ENCODE peak calls at places on chromosomes 13 and 19, in nine cellular contexts. One of them, this sample, is unnamed.

GRCh38 chr13:109345433-109345941 is 440.9 kb downstream of the IRS2 start:
- DNase-seq in astrocyte of the spinal cord: peak; percentile 79
- DNase-seq in fibroblast of mammary gland: peak; percentile 61
- DNase-seq in NCI-H1105: no peak
- DNase-seq in PC-9: no peak
- DNase-seq in T-helper 2 cell: no peak
- DNase-seq in H7: no peak
- DNase-seq in mucosa of descending colon: no peak
- DNase-seq in sciatic nerve: no peak
- DNase-seq in this sample: no peak

GRCh38 chr13:46149272-46150133 is 32.5 kb downstream of the LCP1 start:
- DNase-seq in astrocyte of the spinal cord: peak; percentile 83
- DNase-seq in fibroblast of mammary gland: peak; percentile 38
- DNase-seq in NCI-H1105: no peak
- DNase-seq in PC-9: no peak
- DNase-seq in T-helper 2 cell: peak; percentile 18
- DNase-seq in H7: no peak
- DNase-seq in mucosa of descending colon: no peak
- DNase-seq in sciatic nerve: no peak
- DNase-seq in this sample: no peak

GRCh38 chr13:94419304-94419943 is 60.1 kb downstream of the DCT start:
- DNase-seq in astrocyte of the spinal cord: peak; percentile 48
- DNase-seq in fibroblast of mammary gland: peak; percentile 95
- DNase-seq in NCI-H1105: no peak
- DNase-seq in PC-9: peak; percentile 37
- DNase-seq in T-helper 2 cell: peak; percentile 5
- DNase-seq in H7: no peak
- DNase-seq in mucosa of descending colon: no peak
- DNase-seq in sciatic nerve: no peak
- DNase-seq in this sample: no peak

GRCh38 chr13:35898041-35898440 is 233.1 kb downstream of the DCLK1 start:
- DNase-seq in astrocyte of the spinal cord: no peak
- DNase-seq in fibroblast of mammary gland: no peak
- DNase-seq in NCI-H1105: no peak
- DNase-seq in PC-9: no peak
- DNase-seq in T-helper 2 cell: no peak
- DNase-seq in H7: no peak
- DNase-seq in mucosa of descending colon: no peak
- DNase-seq in sciatic nerve: no peak
- DNase-seq in this sample: no peak

GRCh38 chr13:27920677-27921420 is 1.0 kb downstream of the PDX1 start:
- DNase-seq in astrocyte of the spinal cord: no peak
- DNase-seq in fibroblast of mammary gland: peak; percentile 14
- DNase-seq in NCI-H1105: peak; percentile 8
- DNase-seq in PC-9: no peak
- DNase-seq in T-helper 2 cell: no peak
- DNase-seq in H7: peak; percentile 70
- DNase-seq in mucosa of descending colon: peak; percentile 50
- DNase-seq in sciatic nerve: no peak
- DNase-seq in this sample: no peak

GRCh38 chr19:44954649-44955499 is at the start of gene CLPTM1:
- DNase-seq in astrocyte of the spinal cord: peak; percentile 99
- DNase-seq in fibroblast of mammary gland: peak; percentile 96
- DNase-seq in NCI-H1105: peak; percentile 96
- DNase-seq in PC-9: peak; percentile 93
- DNase-seq in T-helper 2 cell: peak; percentile 97
- DNase-seq in H7: peak; percentile 99
- DNase-seq in mucosa of descending colon: peak; percentile 97
- DNase-seq in sciatic nerve: peak; percentile 98
- DNase-seq in this sample: peak; percentile 92

GRCh38 chr19:42333018-42333417 is 7.6 kb downstream of the MEGF8 start:
- DNase-seq in astrocyte of the spinal cord: no peak
- DNase-seq in fibroblast of mammary gland: no peak
- DNase-seq in NCI-H1105: no peak
- DNase-seq in PC-9: no peak
- DNase-seq in T-helper 2 cell: no peak
- DNase-seq in H7: no peak
- DNase-seq in mucosa of descending colon: no peak
- DNase-seq in sciatic nerve: no peak
- DNase-seq in this sample: no peak

GRCh38 chr13:26509491-26509890 is 48.0 kb upstream of the WASF3 start:
- DNase-seq in astrocyte of the spinal cord: no peak
- DNase-seq in fibroblast of mammary gland: no peak
- DNase-seq in NCI-H1105: no peak
- DNase-seq in PC-9: no peak
- DNase-seq in T-helper 2 cell: no peak
- DNase-seq in H7: no peak
- DNase-seq in mucosa of descending colon: no peak
- DNase-seq in sciatic nerve: no peak
- DNase-seq in this sample: no peak

GRCh38 chr19:33950141-33950805 is 153.6 kb downstream of the KCTD15 start:
- DNase-seq in astrocyte of the spinal cord: no peak
- DNase-seq in fibroblast of mammary gland: peak; percentile 1
- DNase-seq in NCI-H1105: no peak
- DNase-seq in PC-9: no peak
- DNase-seq in T-helper 2 cell: no peak
- DNase-seq in H7: no peak
- DNase-seq in mucosa of descending colon: no peak
- DNase-seq in sciatic nerve: no peak
- DNase-seq in this sample: no peak

GRCh38 chr19:18441804-18442788 is 4.2 kb upstream of the ISYNA1 start:
- DNase-seq in astrocyte of the spinal cord: no peak
- DNase-seq in fibroblast of mammary gland: no peak
- DNase-seq in NCI-H1105: no peak
- DNase-seq in PC-9: no peak
- DNase-seq in T-helper 2 cell: no peak
- DNase-seq in H7: no peak
- DNase-seq in mucosa of descending colon: no peak
- DNase-seq in sciatic nerve: no peak
- DNase-seq in this sample: no peak

GRCh38 chr13:40132249-40132648 is 476.8 kb downstream of the COG6 start:
- DNase-seq in astrocyte of the spinal cord: no peak
- DNase-seq in fibroblast of mammary gland: no peak
- DNase-seq in NCI-H1105: no peak
- DNase-seq in PC-9: no peak
- DNase-seq in T-helper 2 cell: no peak
- DNase-seq in H7: no peak
- DNase-seq in mucosa of descending colon: no peak
- DNase-seq in sciatic nerve: no peak
- DNase-seq in this sample: no peak

GRCh38 chr13:80680786-80681366 is 339.9 kb upstream of the SPRY2 start:
- DNase-seq in astrocyte of the spinal cord: no peak
- DNase-seq in fibroblast of mammary gland: no peak
- DNase-seq in NCI-H1105: no peak
- DNase-seq in PC-9: no peak
- DNase-seq in T-helper 2 cell: no peak
- DNase-seq in H7: no peak
- DNase-seq in mucosa of descending colon: no peak
- DNase-seq in sciatic nerve: no peak
- DNase-seq in this sample: no peak

GRCh38 chr19:13506550-13506878 is 235 bp upstream of the CACNA1A start:
- DNase-seq in astrocyte of the spinal cord: no peak
- DNase-seq in fibroblast of mammary gland: no peak
- DNase-seq in NCI-H1105: no peak
- DNase-seq in PC-9: no peak
- DNase-seq in T-helper 2 cell: no peak
- DNase-seq in H7: no peak
- DNase-seq in mucosa of descending colon: no peak
- DNase-seq in sciatic nerve: no peak
- DNase-seq in this sample: no peak

GRCh38 chr13:42392706-42393572 is 121.0 kb downstream of the AKAP11 start:
- DNase-seq in astrocyte of the spinal cord: peak; percentile 14
- DNase-seq in fibroblast of mammary gland: peak; percentile 20
- DNase-seq in NCI-H1105: no peak
- DNase-seq in PC-9: no peak
- DNase-seq in T-helper 2 cell: no peak
- DNase-seq in H7: no peak
- DNase-seq in mucosa of descending colon: no peak
- DNase-seq in sciatic nerve: no peak
- DNase-seq in this sample: no peak

GRCh38 chr19:55385236-55385748 is 440 bp upstream of the RPL28 start:
- DNase-seq in astrocyte of the spinal cord: peak; percentile 98
- DNase-seq in fibroblast of mammary gland: peak; percentile 95
- DNase-seq in NCI-H1105: peak; percentile 97
- DNase-seq in PC-9: peak; percentile 93
- DNase-seq in T-helper 2 cell: peak; percentile 97
- DNase-seq in H7: peak; percentile 93
- DNase-seq in mucosa of descending colon: peak; percentile 97
- DNase-seq in sciatic nerve: peak; percentile 99
- DNase-seq in this sample: peak; percentile 90

GRCh38 chr19:27776524-27776923 is 1436.4 kb downstream of the UQCRFS1 start:
- DNase-seq in astrocyte of the spinal cord: no peak
- DNase-seq in fibroblast of mammary gland: no peak
- DNase-seq in NCI-H1105: no peak
- DNase-seq in PC-9: no peak
- DNase-seq in T-helper 2 cell: no peak
- DNase-seq in H7: no peak
- DNase-seq in mucosa of descending colon: no peak
- DNase-seq in sciatic nerve: no peak
- DNase-seq in this sample: no peak

This sample was measured in progenitor cell of endocrine pancreas.